ENCODE peak calls at places on chromosomes 1 and 21, in six cellular contexts. W is epithelial cell of proximal tubule; A is iris pigment epithelial cell; K is BJ; V is ecto neural progenitor cell; D is stimulated activated CD4-positive, alpha-beta T cell treated with anti-CD3 and anti-CD28 coated beads, TNF-alpha, amount 100 ng/mL, for 48 hours. E is an unnamed sample.

GRCh38 chr1:194175251-194175650 is 988.8 kb upstream of the B3GALT2 start:
- DNase-seq in K (no peak), W (peak; percentile 32), D (no peak), V (no peak), A (no peak), E (no peak)

GRCh38 chr1:217605390-217605789 is 25.5 kb downstream of the GPATCH2 start:
- DNase-seq in A (peak; percentile 25), D (no peak), V (no peak), W (no peak), K (no peak), E (peak; percentile 16)

GRCh38 chr21:34074283-34075098 is 1.1 kb downstream of the MRPS6 start:
- DNase-seq in K (no peak), A (peak; percentile 27), V (peak; percentile 56), W (no peak), D (no peak), E (peak; percentile 26)

GRCh38 chr1:200873116-200873670 is 412 bp downstream of the GPR25 start:
- DNase-seq in V (no peak), K (no peak), W (no peak), A (no peak), D (no peak), E (no peak)

GRCh38 chr1:183218981-183219621 is 33.0 kb downstream of the LAMC2 start:
- DNase-seq in K (no peak), A (no peak), V (no peak), D (no peak), W (no peak), E (no peak)

GRCh38 chr1:15167386-15167785 is 13.8 kb downstream of the TMEM51 start:
- DNase-seq in K (no peak), D (no peak), V (no peak), A (peak; percentile 77), W (no peak), E (no peak)

GRCh38 chr1:195590649-195591048 is 1017.6 kb downstream of the KCNT2 start:
- DNase-seq in A (no peak), D (no peak), W (no peak), V (no peak), K (no peak), E (no peak)

GRCh38 chr1:154418898-154419619 is 13.9 kb downstream of the IL6R start:
- DNase-seq in A (no peak), K (no peak), D (no peak), V (no peak), W (no peak), E (no peak)

GRCh38 chr21:37364722-37365121 is 1.9 kb upstream of the DYRK1A start:
- DNase-seq in W (no peak), D (no peak), K (no peak), A (no peak), V (no peak), E (no peak)

GRCh38 chr1:232726048-232726779 is 79.0 kb upstream of the MAP10 start:
- DNase-seq in W (no peak), K (peak; percentile 30), V (no peak), D (no peak), A (peak; percentile 54), E (peak; percentile 19)